ENCODE peak calls at places on chromosomes 11 and 22, in seven cellular contexts. I is DMS153; T is CD4-positive, alpha-beta T cell; L is non-pigmented ciliary epithelial cell; Y is stimulated activated CD8-positive, alpha-beta memory T cell treated with anti-CD3 and anti-CD28 coated beads, Interleukin-7, amount 100 ng/mL, for 1 hour; S is HFFc6; G is HEK293T. J is an unnamed sample.

GRCh38 chr22:49536571-49537131 is 291.0 kb downstream of the BRD1 start:
- DNase-seq in I (no peak), G (no peak), Y (no peak), S (no peak), L (no peak), T (no peak), J (no peak)

GRCh38 chr22:11325767-11326166 is 4202.2 kb upstream of the OR11H1 start:
- DNase-seq in G (no peak), Y (no peak), I (no peak), S (no peak), L (no peak), T (no peak), J (no peak)

GRCh38 chr22:44399196-44399837 is 86.6 kb upstream of the SHISAL1 start:
- DNase-seq in T (no peak), Y (no peak), I (no peak), S (no peak), L (no peak), G (no peak), J (no peak)

GRCh38 chr11:81255905-81256304 is 1477.8 kb downstream of the FAM181B start:
- DNase-seq in G (no peak), Y (no peak), S (no peak), T (no peak), I (no peak), L (no peak), J (no peak)

GRCh38 chr11:60871378-60872061 is 4.2 kb downstream of the ZP1 start:
- DNase-seq in L (no peak), T (no peak), Y (no peak), S (peak; percentile 32), G (no peak), I (no peak), J (peak; percentile 53)

GRCh38 chr11:9529333-9529648 is 44.2 kb upstream of the WEE1 start:
- DNase-seq in S (no peak), G (peak; percentile 68), T (no peak), I (no peak), Y (no peak), L (no peak), J (peak; percentile 56)

GRCh38 chr11:63521896-63522295 is 14.7 kb upstream of the PLAAT4 start:
- DNase-seq in L (no peak), I (no peak), G (no peak), S (no peak), T (no peak), Y (no peak), J (no peak)

GRCh38 chr11:18600915-18601569 is 1.5 kb downstream of the MISFA start:
- DNase-seq in T (no peak), G (no peak), Y (no peak), L (no peak), I (no peak), S (no peak), J (no peak)

GRCh38 chr11:14288189-14288935 is 70.6 kb downstream of the RRAS2 start:
- DNase-seq in G (no peak), S (peak; percentile 82), Y (no peak), L (peak; percentile 74), I (no peak), T (no peak), J (peak; percentile 84)

GRCh38 chr11:113562576-113562975 is 87.4 kb upstream of the DRD2 start:
- DNase-seq in G (no peak), S (no peak), I (no peak), T (no peak), Y (no peak), L (no peak), J (no peak)

GRCh38 chr11:57428643-57429042 is 1.7 kb upstream of the SLC43A3 start:
- DNase-seq in Y (no peak), T (no peak), S (no peak), L (no peak), I (no peak), G (no peak), J (no peak)

GRCh38 chr11:10917802-10918201 is 59.9 kb upstream of the ZBED5 start:
- DNase-seq in I (no peak), G (no peak), Y (no peak), T (no peak), L (no peak), S (no peak), J (no peak)

GRCh38 chr11:104390696-104391095 is 226.7 kb upstream of the PDGFD start:
- DNase-seq in L (peak; percentile 74), S (no peak), Y (no peak), I (no peak), T (no peak), G (no peak), J (peak; percentile 5)

GRCh38 chr11:103959279-103959930 is 77.0 kb upstream of the DDI1 start:
- DNase-seq in Y (no peak), T (no peak), G (no peak), I (no peak), S (peak; percentile 38), L (peak; percentile 62), J (peak; percentile 73)

GRCh38 chr22:29816980-29817379 is 21.1 kb downstream of the ASCC2 start:
- DNase-seq in T (no peak), G (no peak), L (no peak), S (no peak), Y (no peak), I (no peak), J (no peak)

GRCh38 chr11:11208994-11209393 is 144.1 kb downstream of the CSNK2A3 start:
- DNase-seq in G (no peak), I (no peak), T (no peak), L (no peak), S (no peak), Y (no peak), J (no peak)

GRCh38 chr22:28208797-28209196 is 289.7 kb upstream of the PITPNB start:
- DNase-seq in I (no peak), S (no peak), L (no peak), G (no peak), T (no peak), Y (no peak), J (no peak)

GRCh38 chr11:693415-693831 is 1.6 kb downstream of the DEAF1 start:
- DNase-seq in G (no peak), I (peak; percentile 45), T (no peak), Y (no peak), L (no peak), S (no peak), J (peak; percentile 33)